ENCODE peak calls at places on chromosomes 11 and 22, in four cellular contexts. D, W, I and A are unnamed samples.

GRCh38 chr11:17927643-17928343 is 85.1 kb downstream of the SERGEF start:
- DNase-seq in W (no peak), D (no peak), I (no peak), A (no peak)

GRCh38 chr11:132158696-132159095 is 788.3 kb downstream of the NTM start:
- DNase-seq in I (no peak), W (no peak), D (no peak), A (no peak)

GRCh38 chr22:39502789-39503464 is 837 bp downstream of the MIEF1 start:
- DNase-seq in W (no peak), D (no peak), I (no peak), A (no peak)

GRCh38 chr11:105033344-105033743 is 1.6 kb downstream of the CASP1 start:
- DNase-seq in I (no peak), W (no peak), D (no peak), A (no peak)

GRCh38 chr11:45936655-45937054 is 14.2 kb downstream of the LARGE2 start:
- DNase-seq in D (no peak), W (no peak), I (no peak), A (no peak)

GRCh38 chr11:1203505-1204271 is 19.2 kb upstream of the MUC5B start:
- DNase-seq in W (no peak), I (no peak), D (no peak), A (no peak)

GRCh38 chr11:122232985-122233384 is 117.0 kb upstream of the BLID start:
- DNase-seq in D (no peak), I (no peak), W (no peak), A (no peak)

GRCh38 chr11:18617688-18618340 is 16.3 kb downstream of the SPTY2D1 start:
- DNase-seq in D (peak; percentile 63), I (peak; percentile 79), W (peak; percentile 78), A (peak; percentile 11)

GRCh38 chr11:18265949-18266348 is at the start of gene SAA1:
- DNase-seq in D (no peak), W (no peak), I (no peak), A (no peak)

GRCh38 chr11:91163619-91164451 is 941.0 kb upstream of the CHORDC1 start:
- DNase-seq in I (no peak), W (no peak), D (no peak), A (no peak)